ENCODE peak calls at places on chromosomes 12 and 14, in six cellular contexts. T is NCI-H2171 treated with DMSO at 0.1 percent for 48 hours, A is NCI-H1092 treated with DMSO at 0.1 percent for 48 hours, E is occipital lobe, V is epithelial cell of esophagus, S is omental fat pad. M is an unnamed sample.

GRCh38 chr14:89379891-89380820 is 36.9 kb downstream of the FOXN3 start:
- DNase-seq in S (no peak), V (no peak), T (no peak), E (no peak), A (no peak), M (peak)

GRCh38 chr14:71206766-71207371 is 299.6 kb downstream of the PCNX1 start:
- DNase-seq in S (no peak), A (no peak), V (peak), E (peak), T (peak), M (peak)

GRCh38 chr12:88529531-88530488 is 50.5 kb downstream of the KITLG start:
- DNase-seq in A (peak), S (no peak), E (no peak), T (no peak), V (no peak), M (no peak)

GRCh38 chr12:8951744-8952143 is 2.3 kb upstream of the M6PR start:
- DNase-seq in V (no peak), T (no peak), E (no peak), S (no peak), A (no peak), M (no peak)

GRCh38 chr12:53232641-53233538 is 881 bp upstream of the RARG start:
- DNase-seq in T (no peak), S (no peak), V (peak), A (no peak), E (peak), M (peak)

GRCh38 chr12:86139671-86140070 is 116.5 kb downstream of the MGAT4C start:
- DNase-seq in A (no peak), E (no peak), T (no peak), S (no peak), V (peak), M (no peak)

GRCh38 chr12:69510176-69510827 is 40.1 kb downstream of the FRS2 start:
- DNase-seq in S (no peak), T (peak), E (no peak), A (peak), V (no peak), M (no peak)

GRCh38 chr12:26239508-26240328 is 44.3 kb downstream of the SSPN start:
- DNase-seq in S (no peak), V (peak), E (peak), A (no peak), T (no peak), M (peak)

GRCh38 chr14:36214476-36215216 is 38.1 kb upstream of the PTCSC3 start:
- DNase-seq in A (no peak), S (no peak), E (no peak), T (no peak), V (peak), M (no peak)

GRCh38 chr12:121810234-121810817 is 6.5 kb downstream of the SETD1B start:
- DNase-seq in S (no peak), A (no peak), V (no peak), E (no peak), T (no peak), M (peak)

GRCh38 chr14:68282479-68283377 is 463.1 kb downstream of the RAD51B start:
- DNase-seq in V (no peak), T (no peak), A (no peak), E (no peak), S (no peak), M (no peak)

GRCh38 chr12:120065472-120065871 is 51.1 kb downstream of the RAB35 start:
- DNase-seq in E (no peak), T (no peak), V (no peak), S (no peak), A (no peak), M (no peak)

GRCh38 chr12:79344855-79345840 is 345.6 kb downstream of the PAWR start:
- DNase-seq in A (peak), E (no peak), V (peak), T (peak), S (no peak), M (no peak)

GRCh38 chr14:93669632-93670031 is 118.7 kb downstream of the PRIMA1 start:
- DNase-seq in S (no peak), T (no peak), V (no peak), E (no peak), A (no peak), M (no peak)

GRCh38 chr14:26966942-26967341 is 369.1 kb upstream of the NOVA1 start:
- DNase-seq in T (no peak), A (no peak), S (no peak), V (peak), E (no peak), M (no peak)

GRCh38 chr12:52844386-52844785 is 4.4 kb downstream of the KRT78 start:
- DNase-seq in A (no peak), V (no peak), T (no peak), E (no peak), S (no peak), M (no peak)

GRCh38 chr12:131375972-131376345 is 334.9 kb upstream of the SFSWAP start:
- DNase-seq in S (no peak), T (no peak), E (no peak), A (no peak), V (no peak), M (no peak)

GRCh38 chr14:22483863-22484593 is 105.0 kb downstream of the DAD1 start:
- DNase-seq in S (no peak), V (no peak), A (no peak), E (no peak), T (no peak), M (no peak)

GRCh38 chr12:56581418-56582145 is 48.5 kb downstream of the BAZ2A start:
- DNase-seq in E (no peak), V (peak), A (no peak), S (no peak), T (no peak), M (no peak)

GRCh38 chr14:24339284-24340151 is at the start of gene RIPK3:
- DNase-seq in A (no peak), V (peak), E (no peak), S (no peak), T (no peak), M (no peak)

GRCh38 chr12:20220339-20220738 is 148.0 kb upstream of the PDE3A start:
- DNase-seq in A (peak), V (peak), E (no peak), T (peak), S (no peak), M (no peak)

GRCh38 chr12:110794623-110795280 is 52.0 kb upstream of the CCDC63 start:
- DNase-seq in S (no peak), A (no peak), T (no peak), V (no peak), E (no peak), M (no peak)

GRCh38 chr14:72169521-72169920 is 237.3 kb downstream of the RGS6 start:
- DNase-seq in A (no peak), E (no peak), V (no peak), T (peak), S (no peak), M (no peak)

GRCh38 chr14:103724116-103724515 is 8.5 kb downstream of the ZFYVE21 start:
- DNase-seq in T (no peak), A (no peak), V (no peak), E (peak), S (peak), M (no peak)

GRCh38 chr14:69372146-69372545 is 26.0 kb downstream of the ERH start:
- DNase-seq in V (no peak), S (no peak), A (no peak), T (no peak), E (no peak), M (no peak)

GRCh38 chr14:92573761-92574498 is 60.3 kb downstream of the RIN3 start:
- DNase-seq in E (no peak), S (no peak), A (no peak), T (no peak), V (peak), M (no peak)

GRCh38 chr14:84024231-84024630 is 1505.7 kb upstream of the FLRT2 start:
- DNase-seq in T (no peak), V (no peak), A (no peak), E (no peak), S (no peak), M (no peak)

GRCh38 chr14:84535491-84535890 is 994.5 kb upstream of the FLRT2 start:
- DNase-seq in E (no peak), S (no peak), A (no peak), T (no peak), V (no peak), M (no peak)

M was measured in ascending aorta.